ENCODE peak calls at places on chromosome 16, in ten cellular contexts. One of them, this sample, is unnamed.

GRCh38 chr16:69761983-69762842 is at the start of gene WWP2:
- DNase-seq in AG04450: peak
- DNase-seq in GM23338: peak
- DNase-seq in AG10803: peak
- DNase-seq in IMR-90: peak
- DNase-seq in left ventricle myocardium inferior: peak
- DNase-seq in Peyer's patch: peak
- DNase-seq in heart right ventricle: peak
- DNase-seq in tibial artery: peak
- DNase-seq in Panc1: peak
- DNase-seq in this sample: peak

GRCh38 chr16:65124596-65124995 is 2.7 kb upstream of the CDH11 start:
- DNase-seq in GM23338: no peak
- DNase-seq in tibial artery: no peak
- DNase-seq in AG10803: no peak
- DNase-seq in Panc1: no peak
- DNase-seq in Peyer's patch: no peak
- DNase-seq in AG04450: no peak
- DNase-seq in left ventricle myocardium inferior: no peak
- DNase-seq in heart right ventricle: no peak
- DNase-seq in IMR-90: no peak
- DNase-seq in this sample: no peak

GRCh38 chr16:933581-933980 is 37.2 kb downstream of the LMF1 start:
- DNase-seq in AG04450: no peak
- DNase-seq in tibial artery: no peak
- DNase-seq in left ventricle myocardium inferior: no peak
- DNase-seq in GM23338: no peak
- DNase-seq in AG10803: no peak
- DNase-seq in heart right ventricle: no peak
- DNase-seq in Peyer's patch: no peak
- DNase-seq in IMR-90: no peak
- DNase-seq in Panc1: no peak
- DNase-seq in this sample: no peak

GRCh38 chr16:48824271-48824670 is 214.3 kb upstream of the N4BP1 start:
- DNase-seq in left ventricle myocardium inferior: peak
- DNase-seq in GM23338: no peak
- DNase-seq in tibial artery: no peak
- DNase-seq in AG10803: no peak
- DNase-seq in IMR-90: no peak
- DNase-seq in Panc1: no peak
- DNase-seq in AG04450: no peak
- DNase-seq in Peyer's patch: no peak
- DNase-seq in heart right ventricle: no peak
- DNase-seq in this sample: no peak

GRCh38 chr16:14369734-14370598 is 260.1 kb downstream of the PARN start:
- DNase-seq in AG04450: no peak
- DNase-seq in GM23338: no peak
- DNase-seq in tibial artery: peak
- DNase-seq in left ventricle myocardium inferior: peak
- DNase-seq in Panc1: no peak
- DNase-seq in Peyer's patch: no peak
- DNase-seq in IMR-90: no peak
- DNase-seq in AG10803: peak
- DNase-seq in heart right ventricle: peak
- DNase-seq in this sample: no peak

GRCh38 chr16:70740919-70741778 is 55.3 kb upstream of the MTSS2 start:
- DNase-seq in Panc1: no peak
- DNase-seq in heart right ventricle: no peak
- DNase-seq in Peyer's patch: no peak
- DNase-seq in AG04450: no peak
- DNase-seq in tibial artery: no peak
- DNase-seq in AG10803: peak
- DNase-seq in IMR-90: peak
- DNase-seq in left ventricle myocardium inferior: no peak
- DNase-seq in GM23338: no peak
- DNase-seq in this sample: no peak

GRCh38 chr16:17072104-17072503 is 398.7 kb downstream of the XYLT1 start:
- DNase-seq in left ventricle myocardium inferior: no peak
- DNase-seq in IMR-90: peak
- DNase-seq in AG04450: no peak
- DNase-seq in Panc1: no peak
- DNase-seq in Peyer's patch: no peak
- DNase-seq in GM23338: no peak
- DNase-seq in AG10803: peak
- DNase-seq in tibial artery: no peak
- DNase-seq in heart right ventricle: no peak
- DNase-seq in this sample: no peak

GRCh38 chr16:49474741-49475140 is 101.1 kb downstream of the C16orf78 start:
- DNase-seq in Panc1: no peak
- DNase-seq in GM23338: no peak
- DNase-seq in left ventricle myocardium inferior: no peak
- DNase-seq in tibial artery: peak
- DNase-seq in AG04450: no peak
- DNase-seq in IMR-90: no peak
- DNase-seq in AG10803: no peak
- DNase-seq in heart right ventricle: no peak
- DNase-seq in Peyer's patch: no peak
- DNase-seq in this sample: no peak

GRCh38 chr16:716250-716607 is 1.3 kb downstream of the METRN start:
- DNase-seq in AG04450: no peak
- DNase-seq in GM23338: peak
- DNase-seq in heart right ventricle: no peak
- DNase-seq in Panc1: no peak
- DNase-seq in tibial artery: no peak
- DNase-seq in AG10803: peak
- DNase-seq in IMR-90: no peak
- DNase-seq in left ventricle myocardium inferior: no peak
- DNase-seq in Peyer's patch: no peak
- DNase-seq in this sample: no peak

GRCh38 chr16:5850632-5851175 is 753.1 kb upstream of the EEF2KMT start:
- DNase-seq in IMR-90: no peak
- DNase-seq in heart right ventricle: no peak
- DNase-seq in Peyer's patch: no peak
- DNase-seq in left ventricle myocardium inferior: no peak
- DNase-seq in Panc1: no peak
- DNase-seq in AG10803: no peak
- DNase-seq in AG04450: no peak
- DNase-seq in GM23338: no peak
- DNase-seq in tibial artery: no peak
- DNase-seq in this sample: no peak

GRCh38 chr16:13439766-13440165 is 480.2 kb upstream of the ERCC4 start:
- DNase-seq in IMR-90: no peak
- DNase-seq in Panc1: no peak
- DNase-seq in AG10803: no peak
- DNase-seq in Peyer's patch: no peak
- DNase-seq in GM23338: no peak
- DNase-seq in left ventricle myocardium inferior: no peak
- DNase-seq in AG04450: no peak
- DNase-seq in tibial artery: no peak
- DNase-seq in heart right ventricle: no peak
- DNase-seq in this sample: no peak

GRCh38 chr16:59697746-59698145 is 963.6 kb upstream of the GOT2 start:
- DNase-seq in Peyer's patch: no peak
- DNase-seq in Panc1: no peak
- DNase-seq in IMR-90: peak
- DNase-seq in tibial artery: no peak
- DNase-seq in heart right ventricle: no peak
- DNase-seq in AG10803: no peak
- DNase-seq in left ventricle myocardium inferior: no peak
- DNase-seq in GM23338: no peak
- DNase-seq in AG04450: no peak
- DNase-seq in this sample: no peak

GRCh38 chr16:74449470-74449869 is 28.2 kb upstream of the CLEC18B start:
- DNase-seq in AG04450: no peak
- DNase-seq in heart right ventricle: peak
- DNase-seq in IMR-90: peak
- DNase-seq in Panc1: no peak
- DNase-seq in tibial artery: peak
- DNase-seq in left ventricle myocardium inferior: no peak
- DNase-seq in AG10803: no peak
- DNase-seq in Peyer's patch: no peak
- DNase-seq in GM23338: no peak
- DNase-seq in this sample: no peak

GRCh38 chr16:51849715-51850114 is 697.2 kb downstream of the TOX3 start:
- DNase-seq in tibial artery: no peak
- DNase-seq in Peyer's patch: no peak
- DNase-seq in heart right ventricle: no peak
- DNase-seq in GM23338: no peak
- DNase-seq in AG10803: no peak
- DNase-seq in AG04450: no peak
- DNase-seq in Panc1: no peak
- DNase-seq in left ventricle myocardium inferior: no peak
- DNase-seq in IMR-90: no peak
- DNase-seq in this sample: no peak

GRCh38 chr16:78812582-78812981 is 713.1 kb downstream of the WWOX start:
- DNase-seq in AG10803: no peak
- DNase-seq in IMR-90: no peak
- DNase-seq in AG04450: no peak
- DNase-seq in tibial artery: no peak
- DNase-seq in Peyer's patch: no peak
- DNase-seq in left ventricle myocardium inferior: no peak
- DNase-seq in Panc1: no peak
- DNase-seq in heart right ventricle: no peak
- DNase-seq in GM23338: no peak
- DNase-seq in this sample: no peak

GRCh38 chr16:14564323-14564722 is 65.7 kb downstream of the PARN start:
- DNase-seq in GM23338: peak
- DNase-seq in tibial artery: no peak
- DNase-seq in left ventricle myocardium inferior: no peak
- DNase-seq in Peyer's patch: no peak
- DNase-seq in AG10803: no peak
- DNase-seq in AG04450: no peak
- DNase-seq in Panc1: no peak
- DNase-seq in IMR-90: no peak
- DNase-seq in heart right ventricle: no peak
- DNase-seq in this sample: no peak

GRCh38 chr16:12532871-12533610 is 270.6 kb downstream of the CPPED1 start:
- DNase-seq in IMR-90: no peak
- DNase-seq in tibial artery: no peak
- DNase-seq in AG10803: no peak
- DNase-seq in Peyer's patch: no peak
- DNase-seq in GM23338: no peak
- DNase-seq in Panc1: no peak
- DNase-seq in left ventricle myocardium inferior: no peak
- DNase-seq in AG04450: no peak
- DNase-seq in heart right ventricle: no peak
- DNase-seq in this sample: no peak

GRCh38 chr16:11621920-11622651 is 35.4 kb upstream of the LITAF start:
- DNase-seq in AG04450: no peak
- DNase-seq in IMR-90: no peak
- DNase-seq in tibial artery: no peak
- DNase-seq in left ventricle myocardium inferior: no peak
- DNase-seq in Peyer's patch: peak
- DNase-seq in GM23338: no peak
- DNase-seq in heart right ventricle: no peak
- DNase-seq in Panc1: no peak
- DNase-seq in AG10803: no peak
- DNase-seq in this sample: peak

GRCh38 chr16:11670171-11671131 is 2.2 kb downstream of the SNN start:
- DNase-seq in tibial artery: no peak
- DNase-seq in IMR-90: no peak
- DNase-seq in Panc1: no peak
- DNase-seq in GM23338: no peak
- DNase-seq in heart right ventricle: no peak
- DNase-seq in left ventricle myocardium inferior: no peak
- DNase-seq in AG04450: no peak
- DNase-seq in Peyer's patch: peak
- DNase-seq in AG10803: no peak
- DNase-seq in this sample: peak

DNA sequence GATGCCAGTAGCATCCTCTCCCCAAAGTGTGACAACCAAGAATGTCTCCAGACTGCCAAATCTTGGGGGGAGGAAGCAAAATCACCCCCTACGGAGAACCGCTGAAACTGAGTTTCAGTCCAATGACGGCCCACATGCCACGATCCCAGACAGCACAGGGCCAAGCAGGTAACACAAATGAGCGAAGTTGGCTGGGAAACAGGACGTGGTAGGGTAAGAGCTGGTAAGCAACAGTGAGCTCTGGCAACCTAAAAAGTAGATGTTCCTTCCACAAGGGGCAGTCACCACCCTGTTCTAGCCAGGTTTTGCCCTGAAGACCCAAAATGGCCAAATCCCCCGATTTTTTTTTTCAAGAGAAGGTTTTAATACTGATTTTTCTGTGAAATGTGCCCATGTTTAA is 25.4 kb downstream of the ZFHX3 start:
- DNase-seq in Peyer's patch: no peak
- DNase-seq in Panc1: no peak
- DNase-seq in IMR-90: no peak
- DNase-seq in AG10803: no peak
- DNase-seq in tibial artery: no peak
- DNase-seq in GM23338: no peak
- DNase-seq in AG04450: no peak
- DNase-seq in left ventricle myocardium inferior: no peak
- DNase-seq in heart right ventricle: no peak
- DNase-seq in this sample: no peak
- TF ChIP-seq CTCF in Peyer's patch: no peak
- TF ChIP-seq CTCF in Panc1: no peak
- TF ChIP-seq CTCF in IMR-90: no peak
- TF ChIP-seq CTCF in AG10803: no peak
- TF ChIP-seq CTCF in tibial artery: no peak
- TF ChIP-seq CTCF in GM23338: no peak
- TF ChIP-seq CTCF in AG04450: peak
- TF ChIP-seq CTCF in left ventricle myocardium inferior: no peak
- TF ChIP-seq CTCF in heart right ventricle: no peak
- TF ChIP-seq CTCF in this sample: no peak

GRCh38 chr16:72939247-72939646 is 108.7 kb downstream of the ZFHX3 start:
- DNase-seq in tibial artery: peak
- DNase-seq in heart right ventricle: peak
- DNase-seq in IMR-90: peak
- DNase-seq in AG04450: peak
- DNase-seq in Panc1: no peak
- DNase-seq in AG10803: peak
- DNase-seq in left ventricle myocardium inferior: peak
- DNase-seq in Peyer's patch: no peak
- DNase-seq in GM23338: no peak
- DNase-seq in this sample: no peak
- H3K4me3 ChIP-seq in tibial artery: peak
- H3K4me3 ChIP-seq in heart right ventricle: no peak
- H3K4me3 ChIP-seq in IMR-90: peak
- H3K4me3 ChIP-seq in AG04450: peak
- H3K4me3 ChIP-seq in Panc1: no peak
- H3K4me3 ChIP-seq in AG10803: peak
- H3K4me3 ChIP-seq in left ventricle myocardium inferior: peak
- H3K4me3 ChIP-seq in Peyer's patch: no peak
- H3K4me3 ChIP-seq in GM23338: no peak
- H3K4me3 ChIP-seq in this sample: no peak

GRCh38 chr16:88872650-88873331 is 6.3 kb upstream of the PABPN1L start:
- DNase-seq in IMR-90: no peak
- DNase-seq in Panc1: no peak
- DNase-seq in left ventricle myocardium inferior: no peak
- DNase-seq in AG10803: no peak
- DNase-seq in tibial artery: no peak
- DNase-seq in AG04450: no peak
- DNase-seq in Peyer's patch: no peak
- DNase-seq in heart right ventricle: no peak
- DNase-seq in GM23338: no peak
- DNase-seq in this sample: no peak
- TF ChIP-seq CTCF in IMR-90: no peak
- TF ChIP-seq CTCF in Panc1: no peak
- TF ChIP-seq CTCF in left ventricle myocardium inferior: no peak
- TF ChIP-seq CTCF in AG10803: no peak
- TF ChIP-seq CTCF in tibial artery: no peak
- TF ChIP-seq CTCF in AG04450: no peak
- TF ChIP-seq CTCF in Peyer's patch: no peak
- TF ChIP-seq CTCF in heart right ventricle: no peak
- TF ChIP-seq CTCF in GM23338: no peak
- TF ChIP-seq CTCF in this sample: no peak

GRCh38 chr16:83814654-83814985 is 6.8 kb downstream of the HSBP1 start:
- DNase-seq in GM23338: no peak
- DNase-seq in tibial artery: no peak
- DNase-seq in IMR-90: no peak
- DNase-seq in Peyer's patch: no peak
- DNase-seq in AG04450: no peak
- DNase-seq in Panc1: no peak
- DNase-seq in left ventricle myocardium inferior: no peak
- DNase-seq in heart right ventricle: no peak
- DNase-seq in AG10803: no peak
- DNase-seq in this sample: no peak
- H3K4me3 ChIP-seq in GM23338: no peak
- H3K4me3 ChIP-seq in tibial artery: no peak
- H3K4me3 ChIP-seq in IMR-90: no peak
- H3K4me3 ChIP-seq in Peyer's patch: no peak
- H3K4me3 ChIP-seq in AG04450: no peak
- H3K4me3 ChIP-seq in Panc1: peak
- H3K4me3 ChIP-seq in left ventricle myocardium inferior: peak
- H3K4me3 ChIP-seq in heart right ventricle: no peak
- H3K4me3 ChIP-seq in AG10803: no peak
- H3K4me3 ChIP-seq in this sample: no peak

This sample was measured in GM06990.